ENCODE peak calls at places on chromosome 10, in seven cellular contexts. O is endothelial cell, N is IMR-90, D is AG09309, Y is T-helper 9 cell, H is epithelial cell of prostate, F is lower lobe of right lung. A is an unnamed sample.

GRCh38 chr10:110746254-110746826 is 102.2 kb downstream of the RBM20 start:
- DNase-seq in O (peak), N (peak), D (peak), Y (peak), H (peak), F (no peak), A (peak)

GRCh38 chr10:132229834-132230556 is 43.2 kb downstream of the DPYSL4 start:
- DNase-seq in O (no peak), N (no peak), D (no peak), Y (no peak), H (no peak), F (peak), A (no peak)

GRCh38 chr10:124734311-124735166 is 9.6 kb downstream of the FAM53B start:
- DNase-seq in O (no peak), N (no peak), D (no peak), Y (no peak), H (no peak), F (no peak), A (no peak)

GRCh38 chr10:44850356-44850934 is 60.7 kb upstream of the TMEM72 start:
- DNase-seq in O (no peak), N (no peak), D (no peak), Y (no peak), H (no peak), F (no peak), A (no peak)

GRCh38 chr10:101453791-101454718 is 100.1 kb downstream of the BTRC start:
- DNase-seq in O (no peak), N (peak), D (peak), Y (no peak), H (no peak), F (no peak), A (no peak)

GRCh38 chr10:101690461-101690860 is 4.5 kb downstream of the FBXW4 start:
- DNase-seq in O (no peak), N (no peak), D (no peak), Y (no peak), H (no peak), F (peak), A (no peak)

GRCh38 chr10:24793648-24794379 is 70.1 kb upstream of the ARHGAP21 start:
- DNase-seq in O (no peak), N (peak), D (no peak), Y (no peak), H (no peak), F (no peak), A (no peak)

GRCh38 chr10:124436191-124436638 is 13.6 kb downstream of the NKX1-2 start:
- DNase-seq in O (no peak), N (no peak), D (no peak), Y (no peak), H (peak), F (no peak), A (no peak)

GRCh38 chr10:92897916-92898315 is 49.6 kb downstream of the EXOC6 start:
- DNase-seq in O (no peak), N (no peak), D (no peak), Y (no peak), H (no peak), F (no peak), A (no peak)

GRCh38 chr10:48497965-48498770 is 106.7 kb downstream of the ARHGAP22 start:
- DNase-seq in O (no peak), N (no peak), D (no peak), Y (no peak), H (no peak), F (no peak), A (no peak)

GRCh38 chr10:87850742-87851205 is 12.6 kb downstream of the KLLN start:
- DNase-seq in O (peak), N (peak), D (no peak), Y (peak), H (no peak), F (peak), A (no peak)

A was measured in non-pigmented ciliary epithelial cell.